ENCODE peak calls at places on chromosomes 1 and 21, in five cellular contexts. L is mucosa of descending colon; N is cardiac muscle cell; M is body of pancreas; Q is CD8-positive, alpha-beta T cell. Z is an unnamed sample.

GRCh38 chr1:9410737-9411297 is 118.1 kb downstream of the SPSB1 start:
- DNase-seq in L (no peak), N (peak; percentile 75), M (no peak), Q (no peak), Z (no peak)

GRCh38 chr1:222464841-222465210 is 83.1 kb downstream of the HHIPL2 start:
- DNase-seq in L (peak; percentile 47), N (peak; percentile 41), M (peak; percentile 61), Q (peak; percentile 46), Z (peak; percentile 27)

GRCh38 chr1:204841316-204841715 is 29.3 kb upstream of the NFASC start:
- DNase-seq in L (no peak), N (no peak), M (no peak), Q (no peak), Z (no peak)

GRCh38 chr1:94031154-94031553 is 89.8 kb downstream of the ABCA4 start:
- DNase-seq in L (no peak), N (no peak), M (no peak), Q (no peak), Z (no peak)

GRCh38 chr21:41142051-41142795 is 25.7 kb upstream of the BACE2 start:
- DNase-seq in L (no peak), N (no peak), M (peak; percentile 10), Q (no peak), Z (peak; percentile 97)

GRCh38 chr1:6245869-6246496 is 2.0 kb downstream of the HES3 start:
- DNase-seq in L (peak; percentile 74), N (no peak), M (peak; percentile 42), Q (no peak), Z (no peak)

GRCh38 chr1:14298806-14299205 is 299.7 kb upstream of the KAZN start:
- DNase-seq in L (no peak), N (no peak), M (no peak), Q (no peak), Z (no peak)

GRCh38 chr1:214720561-214720960 is 117.6 kb downstream of the CENPF start:
- DNase-seq in L (no peak), N (no peak), M (no peak), Q (no peak), Z (no peak)

GRCh38 chr1:113507552-113508214 is 117.4 kb downstream of the MAGI3 start:
- DNase-seq in L (no peak), N (no peak), M (no peak), Q (no peak), Z (no peak)

GRCh38 chr1:228282329-228283042 is 74.6 kb downstream of the OBSCN start:
- DNase-seq in L (peak; percentile 15), N (no peak), M (no peak), Q (no peak), Z (no peak)

GRCh38 chr1:234260578-234260977 is 112.7 kb upstream of the COA6 start:
- DNase-seq in L (no peak), N (no peak), M (no peak), Q (no peak), Z (no peak)

GRCh38 chr1:246214708-246215504 is 292.2 kb downstream of the SMYD3 start:
- DNase-seq in L (no peak), N (no peak), M (no peak), Q (no peak), Z (peak; percentile 22)

GRCh38 chr1:7561331-7561921 is 209.7 kb upstream of the VAMP3 start:
- DNase-seq in L (peak; percentile 34), N (peak; percentile 62), M (no peak), Q (no peak), Z (no peak)
- TF ChIP-seq CTCF in L (no peak), N (peak; percentile 54), M (no peak), Q (no peak), Z (no peak)

DNA sequence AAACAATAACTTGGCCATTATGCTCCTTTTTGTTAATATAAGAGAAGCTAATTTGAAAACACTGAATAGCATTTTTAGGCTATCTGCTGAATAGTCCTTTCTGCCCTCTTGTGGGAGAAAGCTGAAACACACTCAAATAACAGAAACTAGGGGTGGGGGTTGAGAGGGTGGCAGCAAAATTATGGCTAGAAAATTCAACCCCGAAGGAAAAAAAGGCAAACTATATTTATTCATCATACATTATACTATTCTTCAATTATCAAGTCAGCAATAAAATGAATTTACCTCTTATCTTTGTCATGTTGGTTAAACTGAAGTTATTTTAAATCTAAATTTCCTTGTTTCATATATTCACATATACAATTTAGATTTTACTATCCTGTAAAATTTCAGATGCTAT is 255.9 kb downstream of the FAF1 start:
- DNase-seq in L (no peak), N (peak; percentile 45), M (no peak), Q (no peak), Z (no peak)
- H3K36me3 ChIP-seq in L (no peaks in the 10 kb centered on the region), N (no peaks in the 10 kb centered on the region), M (no peaks in the 10 kb centered on the region), Q (no peaks in the 10 kb centered on the region), Z (no peaks in the 10 kb centered on the region)

GRCh38 chr1:2819831-2820730 is 18.6 kb upstream of the TTC34 start:
- DNase-seq in L (no peak), N (no peak), M (no peak), Q (no peak), Z (no peak)
- TF ChIP-seq CTCF in L (no peak), N (no peak), M (no peak), Q (no peak), Z (no peak)

GRCh38 chr1:55146781-55147180 is 68.4 kb downstream of the USP24 start:
- DNase-seq in L (no peak), N (no peak), M (no peak), Q (no peak), Z (no peak)
- H3K36me3 ChIP-seq in L (no peaks in the 10 kb centered on the region), N (peaks cover 54% of the 10 kb centered on the region), M (no peaks in the 10 kb centered on the region), Q (peaks cover 31% of the 10 kb centered on the region), Z (peaks cover 5% of the 10 kb centered on the region)

DNA sequence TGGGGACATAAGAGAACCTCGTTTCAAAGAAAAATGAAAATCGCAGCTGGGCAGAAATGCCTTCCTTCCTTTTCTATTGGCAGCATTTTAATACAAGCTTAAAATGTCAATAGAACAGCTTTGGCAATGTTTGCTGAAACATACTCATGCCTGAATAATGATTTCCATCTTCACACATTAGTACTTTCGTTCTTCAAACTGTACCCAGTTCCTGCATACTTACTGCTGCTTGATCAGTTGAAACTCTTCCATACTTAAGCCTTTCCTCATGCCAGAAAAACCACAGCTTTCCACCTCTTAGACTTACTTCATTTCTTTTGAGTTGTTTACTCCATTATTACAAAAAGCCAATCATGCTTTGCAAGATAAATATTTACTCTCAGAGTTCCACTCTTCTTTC is 22.8 kb upstream of the CD55 start:
- DNase-seq in L (no peak), N (no peak), M (no peak), Q (no peak), Z (no peak)
- TF ChIP-seq CTCF in L (no peak), N (no peak), M (no peak), Q (no peak), Z (no peak)

Z was measured in breast epithelium.